ENCODE peak calls at places on chromosomes 6 and 20, in six cellular contexts. One of them, this sample, is unnamed. For H3K4me1 and H3K27me3, the result is how much of the 10 kb centered on the place peaks cover.

GRCh38 chr6:46504242-46504641 is 13.0 kb upstream of the RCAN2 start:
- DNase-seq in psoas muscle: no peak
- DNase-seq in uterus: no peak
- DNase-seq in right atrium auricular region: no peak
- DNase-seq in tibial nerve: no peak
- DNase-seq in NT2/D1: no peak
- DNase-seq in this sample: no peak

GRCh38 chr6:63529498-63529897 is 42.8 kb upstream of the LOC128125822 start:
- DNase-seq in tibial nerve: no peak
- DNase-seq in psoas muscle: no peak
- DNase-seq in right atrium auricular region: no peak
- DNase-seq in uterus: no peak
- DNase-seq in NT2/D1: no peak
- DNase-seq in this sample: no peak

GRCh38 chr6:52360028-52360427 is 1.9 kb upstream of the PAQR8 start:
- DNase-seq in psoas muscle: no peak
- DNase-seq in tibial nerve: no peak
- DNase-seq in NT2/D1: no peak
- DNase-seq in uterus: no peak
- DNase-seq in right atrium auricular region: no peak
- DNase-seq in this sample: no peak

GRCh38 chr6:130810307-130811030 is 16.7 kb upstream of the SMLR1 start:
- DNase-seq in psoas muscle: no peak
- DNase-seq in uterus: no peak
- DNase-seq in NT2/D1: no peak
- DNase-seq in right atrium auricular region: no peak
- DNase-seq in tibial nerve: no peak
- DNase-seq in this sample: no peak

GRCh38 chr6:105545206-105545920 is 142.5 kb upstream of the PREP start:
- DNase-seq in right atrium auricular region: no peak
- DNase-seq in tibial nerve: no peak
- DNase-seq in uterus: no peak
- DNase-seq in psoas muscle: no peak
- DNase-seq in NT2/D1: no peak
- DNase-seq in this sample: no peak

GRCh38 chr6:38725414-38726183 is 10.5 kb downstream of the DNAH8 start:
- DNase-seq in NT2/D1: no peak
- DNase-seq in psoas muscle: no peak
- DNase-seq in right atrium auricular region: no peak
- DNase-seq in tibial nerve: no peak
- DNase-seq in uterus: no peak
- DNase-seq in this sample: no peak

GRCh38 chr20:17533396-17533795 is 2.2 kb upstream of the BFSP1 start:
- DNase-seq in right atrium auricular region: no peak
- DNase-seq in psoas muscle: no peak
- DNase-seq in uterus: no peak
- DNase-seq in NT2/D1: peak
- DNase-seq in tibial nerve: no peak
- DNase-seq in this sample: no peak

GRCh38 chr6:112571886-112572285 is 224.8 kb downstream of the RFPL4B start:
- DNase-seq in NT2/D1: no peak
- DNase-seq in psoas muscle: no peak
- DNase-seq in right atrium auricular region: no peak
- DNase-seq in tibial nerve: no peak
- DNase-seq in uterus: no peak
- DNase-seq in this sample: no peak

GRCh38 chr6:72810571-72811280 is 188.9 kb downstream of the KCNQ5 start:
- DNase-seq in tibial nerve: no peak
- DNase-seq in NT2/D1: no peak
- DNase-seq in psoas muscle: no peak
- DNase-seq in right atrium auricular region: no peak
- DNase-seq in uterus: no peak
- DNase-seq in this sample: no peak

GRCh38 chr6:161001421-161001820 is 9.9 kb downstream of the MAP3K4 start:
- DNase-seq in psoas muscle: no peak
- DNase-seq in tibial nerve: no peak
- DNase-seq in NT2/D1: no peak
- DNase-seq in uterus: no peak
- DNase-seq in right atrium auricular region: no peak
- DNase-seq in this sample: no peak

GRCh38 chr6:11323666-11324452 is 91.4 kb upstream of the NEDD9 start:
- DNase-seq in uterus: no peak
- DNase-seq in tibial nerve: no peak
- DNase-seq in psoas muscle: no peak
- DNase-seq in right atrium auricular region: peak
- DNase-seq in NT2/D1: no peak
- DNase-seq in this sample: peak

GRCh38 chr6:133185731-133186130 is 55.4 kb upstream of the EYA4 start:
- DNase-seq in right atrium auricular region: no peak
- DNase-seq in psoas muscle: no peak
- DNase-seq in NT2/D1: no peak
- DNase-seq in uterus: no peak
- DNase-seq in tibial nerve: no peak
- DNase-seq in this sample: no peak

GRCh38 chr6:27517928-27518787 is 45.3 kb upstream of the ZNF184 start:
- DNase-seq in psoas muscle: no peak
- DNase-seq in right atrium auricular region: no peak
- DNase-seq in tibial nerve: no peak
- DNase-seq in NT2/D1: no peak
- DNase-seq in uterus: no peak
- DNase-seq in this sample: no peak

GRCh38 chr6:23180504-23181293 is 611.3 kb downstream of the HDGFL1 start:
- DNase-seq in NT2/D1: no peak
- DNase-seq in right atrium auricular region: no peak
- DNase-seq in tibial nerve: no peak
- DNase-seq in psoas muscle: no peak
- DNase-seq in uterus: peak
- DNase-seq in this sample: peak

GRCh38 chr20:38355161-38356012 is 9.1 kb downstream of the LBP start:
- DNase-seq in NT2/D1: no peak
- DNase-seq in tibial nerve: no peak
- DNase-seq in uterus: no peak
- DNase-seq in right atrium auricular region: no peak
- DNase-seq in psoas muscle: no peak
- DNase-seq in this sample: no peak

GRCh38 chr6:38436726-38437465 is 202.8 kb downstream of the BTBD9 start:
- DNase-seq in psoas muscle: no peak
- DNase-seq in right atrium auricular region: no peak
- DNase-seq in tibial nerve: no peak
- DNase-seq in NT2/D1: no peak
- DNase-seq in uterus: no peak
- DNase-seq in this sample: no peak

GRCh38 chr6:168355716-168356522 is 36.3 kb upstream of the DACT2 start:
- DNase-seq in right atrium auricular region: peak
- DNase-seq in tibial nerve: no peak
- DNase-seq in psoas muscle: peak
- DNase-seq in uterus: peak
- DNase-seq in NT2/D1: no peak
- DNase-seq in this sample: no peak

GRCh38 chr6:131136021-131136847 is 967 bp downstream of the AKAP7 start:
- DNase-seq in uterus: peak
- DNase-seq in right atrium auricular region: no peak
- DNase-seq in psoas muscle: no peak
- DNase-seq in NT2/D1: no peak
- DNase-seq in tibial nerve: no peak
- DNase-seq in this sample: no peak

GRCh38 chr20:13264902-13265301 is 43.8 kb downstream of the ISM1 start:
- DNase-seq in right atrium auricular region: no peak
- DNase-seq in tibial nerve: no peak
- DNase-seq in NT2/D1: no peak
- DNase-seq in psoas muscle: no peak
- DNase-seq in uterus: no peak
- DNase-seq in this sample: no peak

GRCh38 chr20:41592516-41593192 is 25.5 kb downstream of the CHD6 start:
- DNase-seq in tibial nerve: no peak
- DNase-seq in NT2/D1: no peak
- DNase-seq in uterus: no peak
- DNase-seq in right atrium auricular region: no peak
- DNase-seq in psoas muscle: no peak
- DNase-seq in this sample: no peak

GRCh38 chr20:50304501-50304856 is 113.8 kb downstream of the CEBPB start:
- DNase-seq in tibial nerve: peak
- DNase-seq in psoas muscle: peak
- DNase-seq in NT2/D1: no peak
- DNase-seq in uterus: peak
- DNase-seq in right atrium auricular region: no peak
- DNase-seq in this sample: no peak

GRCh38 chr6:25874118-25874517 is at the start of gene SLC17A3:
- DNase-seq in tibial nerve: no peak
- DNase-seq in psoas muscle: no peak
- DNase-seq in NT2/D1: no peak
- DNase-seq in right atrium auricular region: no peak
- DNase-seq in uterus: no peak
- DNase-seq in this sample: no peak

GRCh38 chr6:163422574-163422973 is 8.1 kb downstream of the QKI start:
- DNase-seq in psoas muscle: no peak
- DNase-seq in NT2/D1: no peak
- DNase-seq in right atrium auricular region: no peak
- DNase-seq in uterus: no peak
- DNase-seq in tibial nerve: no peak
- DNase-seq in this sample: no peak
- H3K4me1 ChIP-seq in psoas muscle: half or more
- H3K4me1 ChIP-seq in NT2/D1: under half
- H3K4me1 ChIP-seq in right atrium auricular region: half or more
- H3K4me1 ChIP-seq in uterus: under half
- H3K4me1 ChIP-seq in tibial nerve: under half
- H3K4me1 ChIP-seq in this sample: half or more

GRCh38 chr20:62875419-62876355 is 14.1 kb upstream of the TCFL5 start:
- DNase-seq in NT2/D1: no peak
- DNase-seq in tibial nerve: peak
- DNase-seq in right atrium auricular region: peak
- DNase-seq in uterus: peak
- DNase-seq in psoas muscle: peak
- DNase-seq in this sample: peak

GRCh38 chr20:62876826-62877728 is 15.5 kb upstream of the TCFL5 start:
- DNase-seq in tibial nerve: peak
- DNase-seq in NT2/D1: no peak
- DNase-seq in right atrium auricular region: peak
- DNase-seq in uterus: peak
- DNase-seq in psoas muscle: peak
- DNase-seq in this sample: no peak

GRCh38 chr20:62878244-62879030 is 16.8 kb upstream of the TCFL5 start:
- DNase-seq in right atrium auricular region: no peak
- DNase-seq in psoas muscle: no peak
- DNase-seq in NT2/D1: no peak
- DNase-seq in tibial nerve: no peak
- DNase-seq in uterus: no peak
- DNase-seq in this sample: no peak

GRCh38 chr20:62874745-62875344 is 13.2 kb upstream of the TCFL5 start:
- DNase-seq in right atrium auricular region: no peak
- DNase-seq in psoas muscle: no peak
- DNase-seq in uterus: no peak
- DNase-seq in NT2/D1: no peak
- DNase-seq in tibial nerve: no peak
- DNase-seq in this sample: no peak

DNA sequence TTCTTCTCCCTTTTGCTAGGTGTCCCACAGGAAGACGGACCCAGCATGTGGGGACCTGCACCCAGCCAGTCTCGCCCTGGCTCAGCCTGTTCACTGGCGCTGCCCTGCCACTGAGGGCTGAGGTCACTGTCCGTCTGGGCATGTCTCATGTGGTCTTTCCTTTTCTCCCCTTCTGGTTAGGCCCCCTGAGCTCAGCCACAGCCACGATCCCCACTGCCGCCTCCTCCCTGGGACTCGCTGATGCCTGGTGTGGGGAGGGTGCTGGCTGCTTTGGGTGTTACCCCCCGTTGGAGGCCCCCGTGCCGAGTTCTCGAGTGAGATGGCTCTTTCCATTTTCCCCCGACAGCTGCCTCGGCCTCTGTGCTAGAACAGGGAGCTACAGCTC is 14.8 kb upstream of the TCFL5 start:
- DNase-seq in right atrium auricular region: no peak
- DNase-seq in tibial nerve: no peak
- DNase-seq in NT2/D1: no peak
- DNase-seq in uterus: no peak
- DNase-seq in psoas muscle: no peak
- DNase-seq in this sample: no peak
- H3K27me3 ChIP-seq in right atrium auricular region: under half
- H3K27me3 ChIP-seq in tibial nerve: under half
- H3K27me3 ChIP-seq in NT2/D1: under half
- H3K27me3 ChIP-seq in uterus: under half
- H3K27me3 ChIP-seq in psoas muscle: under half
- H3K27me3 ChIP-seq in this sample: under half

GRCh38 chr20:32479012-32479411 is 106.1 kb downstream of the NOL4L start:
- DNase-seq in NT2/D1: no peak
- DNase-seq in uterus: no peak
- DNase-seq in psoas muscle: no peak
- DNase-seq in right atrium auricular region: no peak
- DNase-seq in tibial nerve: no peak
- DNase-seq in this sample: no peak
- H3K4me1 ChIP-seq in NT2/D1: under half
- H3K4me1 ChIP-seq in uterus: under half
- H3K4me1 ChIP-seq in psoas muscle: under half
- H3K4me1 ChIP-seq in right atrium auricular region: half or more
- H3K4me1 ChIP-seq in tibial nerve: under half
- H3K4me1 ChIP-seq in this sample: half or more

GRCh38 chr20:63173552-63174191 is 42.3 kb downstream of the YTHDF1 start:
- DNase-seq in tibial nerve: no peak
- DNase-seq in NT2/D1: no peak
- DNase-seq in psoas muscle: no peak
- DNase-seq in uterus: no peak
- DNase-seq in right atrium auricular region: no peak
- DNase-seq in this sample: no peak
- H3K27me3 ChIP-seq in tibial nerve: under half
- H3K27me3 ChIP-seq in NT2/D1: half or more
- H3K27me3 ChIP-seq in psoas muscle: under half
- H3K27me3 ChIP-seq in uterus: under half
- H3K27me3 ChIP-seq in right atrium auricular region: under half
- H3K27me3 ChIP-seq in this sample: half or more

DNA sequence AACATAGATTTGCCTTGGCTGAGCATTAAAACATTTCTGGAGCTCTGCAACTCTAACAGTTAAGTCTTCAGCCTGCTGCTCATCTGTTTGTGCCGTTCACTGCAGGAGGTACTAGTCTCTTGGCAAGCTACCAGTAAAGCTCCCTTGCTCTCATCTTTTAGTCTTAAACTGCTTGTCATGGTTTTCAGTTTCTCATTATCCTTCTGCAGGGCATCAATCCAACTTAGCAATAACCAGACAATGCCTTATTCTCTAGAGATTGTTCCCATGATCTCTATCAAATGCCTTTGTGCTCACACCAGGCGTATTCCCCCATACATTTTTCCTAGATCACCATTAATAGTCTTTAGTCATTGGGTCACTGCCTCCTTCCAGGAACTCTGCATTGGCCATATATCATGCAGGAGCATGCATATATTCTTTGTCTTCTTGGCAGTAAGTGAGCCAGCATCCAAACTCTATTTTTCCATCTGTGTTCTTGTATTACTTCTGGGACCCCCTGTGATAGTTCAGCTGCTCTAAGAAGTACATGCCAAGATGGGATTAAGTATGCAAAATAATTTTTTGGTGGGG is 171.4 kb downstream of the GRM1 start:
- DNase-seq in uterus: no peak
- DNase-seq in NT2/D1: no peak
- DNase-seq in right atrium auricular region: no peak
- DNase-seq in tibial nerve: no peak
- DNase-seq in psoas muscle: no peak
- DNase-seq in this sample: no peak
- H3K4me1 ChIP-seq in uterus: under half
- H3K4me1 ChIP-seq in NT2/D1: under half
- H3K4me1 ChIP-seq in right atrium auricular region: under half
- H3K4me1 ChIP-seq in tibial nerve: under half
- H3K4me1 ChIP-seq in psoas muscle: under half
- H3K4me1 ChIP-seq in this sample: under half

GRCh38 chr6:14270925-14271791 is 153.6 kb downstream of the CD83 start:
- DNase-seq in NT2/D1: no peak
- DNase-seq in uterus: no peak
- DNase-seq in psoas muscle: peak
- DNase-seq in tibial nerve: no peak
- DNase-seq in right atrium auricular region: no peak
- DNase-seq in this sample: peak
- H3K27me3 ChIP-seq in NT2/D1: under half
- H3K27me3 ChIP-seq in uterus: under half
- H3K27me3 ChIP-seq in psoas muscle: under half
- H3K27me3 ChIP-seq in tibial nerve: under half
- H3K27me3 ChIP-seq in right atrium auricular region: under half
- H3K27me3 ChIP-seq in this sample: under half

This sample was measured in lower lobe of right lung.